ENCODE peak calls at places on chromosomes 3 and 15, in six cellular contexts. L is IMR-90, X is A549, H is GM12878, W is K562, D is HepG2. R is an unnamed sample.

GRCh38 chr3:115624898-115625297 is 1.6 kb downstream of the GAP43 start:
- DNase-seq in L (no peak), X (no peak), H (no peak), W (no peak), D (no peak), R (no peak)

GRCh38 chr3:127953636-127954035 is 38.6 kb downstream of the KBTBD12 start:
- DNase-seq in L (peak), X (no peak), H (no peak), W (no peak), D (no peak), R (no peak)

GRCh38 chr3:107227091-107227490 is 150.1 kb upstream of the CCDC54 start:
- DNase-seq in L (peak), X (no peak), H (no peak), W (no peak), D (no peak), R (no peak)

GRCh38 chr3:178353292-178353814 is 182.9 kb upstream of the KCNMB2 start:
- DNase-seq in L (peak), X (no peak), H (no peak), W (no peak), D (no peak), R (no peak)

GRCh38 chr15:21270474-21270873 is 169.8 kb downstream of the POTEB3 start:
- DNase-seq in L (no peak), X (peak), H (no peak), W (no peak), D (no peak), R (no peak)

GRCh38 chr3:186590580-186591296 is 20.2 kb downstream of the DNAJB11 start:
- DNase-seq in L (no peak), X (no peak), H (no peak), W (peak), D (no peak), R (no peak)

GRCh38 chr15:90710436-90710835 is 6.7 kb upstream of the BLM start:
- DNase-seq in L (no peak), X (peak), H (no peak), W (no peak), D (no peak), R (no peak)

GRCh38 chr3:55244247-55244646 is 242.9 kb downstream of the WNT5A start:
- DNase-seq in L (no peak), X (no peak), H (no peak), W (no peak), D (no peak), R (no peak)

GRCh38 chr3:177754508-177754921 is 557.2 kb upstream of the TBL1XR1 start:
- DNase-seq in L (no peak), X (no peak), H (no peak), W (no peak), D (no peak), R (no peak)

GRCh38 chr15:38389924-38390542 is 63.9 kb upstream of the FAM98B start:
- DNase-seq in L (peak), X (peak), H (peak), W (peak), D (peak), R (peak)

GRCh38 chr3:194134231-194134756 is 1.7 kb upstream of the HES1 start:
- DNase-seq in L (no peak), X (no peak), H (no peak), W (peak), D (no peak), R (peak)

GRCh38 chr15:76335851-76336253 is 721 bp upstream of the ISL2 start:
- DNase-seq in L (no peak), X (no peak), H (no peak), W (peak), D (no peak), R (peak)

GRCh38 chr15:96720656-96721055 is 390.2 kb downstream of the NR2F2 start:
- DNase-seq in L (no peak), X (no peak), H (no peak), W (no peak), D (no peak), R (no peak)

GRCh38 chr15:79562538-79563298 is 130.6 kb downstream of the MINAR1 start:
- DNase-seq in L (no peak), X (no peak), H (no peak), W (no peak), D (no peak), R (no peak)

GRCh38 chr3:10464068-10464434 is 41.3 kb downstream of the ATP2B2 start:
- DNase-seq in L (no peak), X (no peak), H (no peak), W (no peak), D (no peak), R (no peak)

GRCh38 chr3:172982731-172983364 is 158.2 kb downstream of the SPATA16 start:
- DNase-seq in L (no peak), X (peak), H (no peak), W (peak), D (no peak), R (peak)

GRCh38 chr3:126349071-126349470 is 8.1 kb downstream of the KLF15 start:
- DNase-seq in L (no peak), X (no peak), H (no peak), W (no peak), D (no peak), R (no peak)

GRCh38 chr3:23877324-23877980 is 39.3 kb downstream of the NKIRAS1 start:
- DNase-seq in L (peak), X (peak), H (no peak), W (no peak), D (peak), R (no peak)

GRCh38 chr15:96087180-96087886 is 243.2 kb upstream of the NR2F2 start:
- DNase-seq in L (no peak), X (no peak), H (no peak), W (peak), D (no peak), R (no peak)

GRCh38 chr3:126743781-126744180 is 39.7 kb downstream of the CHCHD6 start:
- DNase-seq in L (no peak), X (no peak), H (no peak), W (no peak), D (no peak), R (no peak)

GRCh38 chr3:40071683-40072238 is 237.7 kb upstream of the EIF1B start:
- DNase-seq in L (no peak), X (no peak), H (no peak), W (no peak), D (no peak), R (no peak)

GRCh38 chr3:126848991-126849390 is 133.9 kb upstream of the PLXNA1 start:
- DNase-seq in L (no peak), X (no peak), H (no peak), W (no peak), D (no peak), R (no peak)

GRCh38 chr3:184685646-184686045 is 26.2 kb downstream of the MAGEF1 start:
- DNase-seq in L (no peak), X (no peak), H (no peak), W (no peak), D (no peak), R (no peak)

GRCh38 chr3:53938645-53939044 is 47.0 kb upstream of the SELENOK start:
- DNase-seq in L (peak), X (peak), H (no peak), W (peak), D (peak), R (peak)

GRCh38 chr3:105746226-105746996 is 122.4 kb downstream of the CBLB start:
- DNase-seq in L (no peak), X (peak), H (no peak), W (no peak), D (peak), R (no peak)

DNA sequence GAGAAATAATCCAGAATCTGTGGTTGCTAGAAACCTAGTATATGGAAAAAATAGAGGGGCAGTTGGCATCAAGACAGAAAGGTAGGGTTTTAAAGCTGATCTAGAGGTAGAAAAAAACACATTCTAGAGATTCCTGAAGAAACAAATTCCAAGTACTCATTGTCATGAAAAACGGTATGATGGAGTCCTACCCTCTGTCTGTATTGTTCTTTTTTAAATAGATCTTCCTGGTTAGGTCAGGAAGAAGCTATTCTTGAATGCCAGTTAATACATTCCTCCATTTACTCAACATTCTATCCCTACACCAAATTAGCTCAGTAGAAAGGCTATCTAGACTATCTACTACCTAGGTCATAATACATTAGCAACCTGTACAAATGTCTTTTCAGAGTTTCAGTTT is 364.7 kb downstream of the FHIT start:
- DNase-seq in L (no peak), X (no peak), H (no peak), W (no peak), D (no peak), R (no peak)
- TF ChIP-seq BHLHE40 in L (no peak), X (no peak), H (no peak), W (no peak), D (no peak), R (no peak)

DNA sequence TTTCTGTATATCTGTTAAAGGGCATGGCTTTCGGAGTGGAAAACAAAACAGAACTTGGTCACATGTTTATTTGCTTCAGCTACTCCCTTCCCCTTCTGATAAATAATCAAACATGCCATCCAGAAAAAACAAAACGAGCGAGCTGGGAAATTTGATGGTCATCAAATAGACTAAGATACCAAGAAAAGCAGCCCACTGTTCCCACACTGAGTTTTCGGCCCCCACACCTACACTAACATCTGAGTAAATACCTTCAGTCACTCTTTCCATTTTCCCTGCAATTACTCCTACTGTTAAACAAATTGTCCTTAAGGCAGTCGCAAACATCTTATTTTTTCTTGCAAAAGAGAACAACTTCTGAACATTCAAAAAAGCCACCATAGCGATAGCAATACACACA is 454.6 kb downstream of the FOXP1 start:
- DNase-seq in L (no peak), X (no peak), H (no peak), W (peak), D (no peak), R (no peak)
- TF ChIP-seq BHLHE40 in L (no peak), X (no peak), H (no peak), W (no peak), D (no peak), R (no peak)

DNA sequence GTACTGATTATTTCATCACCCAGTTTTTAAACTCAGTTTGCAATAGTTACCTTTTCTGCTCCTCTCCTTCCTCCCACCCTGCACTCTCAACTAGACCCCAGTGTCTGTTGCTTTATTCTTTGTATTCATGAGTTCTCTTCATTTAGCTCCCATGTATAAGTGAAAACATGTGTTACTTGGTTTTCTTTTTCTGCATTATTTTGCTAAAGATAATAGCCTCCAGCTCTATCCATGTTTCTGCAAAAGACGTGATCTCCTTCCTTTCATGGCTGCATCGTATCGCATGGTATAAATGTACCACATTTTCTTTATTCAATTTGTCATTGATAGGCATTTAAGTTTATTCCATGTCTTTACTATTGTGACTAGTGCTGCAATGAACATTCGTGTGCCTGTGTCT is 79.0 kb downstream of the NAALADL2 start:
- DNase-seq in L (no peak), X (no peak), H (no peak), W (no peak), D (no peak), R (no peak)
- TF ChIP-seq BHLHE40 in L (no peak), X (no peak), H (no peak), W (no peak), D (no peak), R (no peak)

DNA sequence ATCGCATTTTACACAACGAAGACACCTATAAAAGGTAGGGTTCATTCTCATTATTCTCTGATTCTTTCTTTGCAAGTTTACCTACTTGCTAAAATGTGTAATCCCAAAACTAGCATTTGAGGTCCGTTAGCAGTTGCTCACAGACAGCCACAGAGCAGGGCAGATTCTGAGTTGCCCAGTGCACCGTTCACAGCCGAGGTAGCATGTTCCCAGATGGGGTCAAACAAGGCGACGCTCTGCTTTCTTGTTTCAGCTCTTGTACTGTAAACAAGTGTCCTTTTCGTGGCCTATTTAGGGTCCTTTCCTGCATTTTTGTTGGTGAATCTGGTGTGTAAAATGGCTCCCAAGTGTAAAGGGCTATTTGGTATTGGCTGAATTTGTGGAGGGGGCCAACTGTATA is 3.1 kb downstream of the PPP1R2 start:
- DNase-seq in L (no peak), X (no peak), H (no peak), W (no peak), D (no peak), R (no peak)
- TF ChIP-seq BHLHE40 in L (no peak), X (no peak), H (no peak), W (no peak), D (no peak), R (no peak)

DNA sequence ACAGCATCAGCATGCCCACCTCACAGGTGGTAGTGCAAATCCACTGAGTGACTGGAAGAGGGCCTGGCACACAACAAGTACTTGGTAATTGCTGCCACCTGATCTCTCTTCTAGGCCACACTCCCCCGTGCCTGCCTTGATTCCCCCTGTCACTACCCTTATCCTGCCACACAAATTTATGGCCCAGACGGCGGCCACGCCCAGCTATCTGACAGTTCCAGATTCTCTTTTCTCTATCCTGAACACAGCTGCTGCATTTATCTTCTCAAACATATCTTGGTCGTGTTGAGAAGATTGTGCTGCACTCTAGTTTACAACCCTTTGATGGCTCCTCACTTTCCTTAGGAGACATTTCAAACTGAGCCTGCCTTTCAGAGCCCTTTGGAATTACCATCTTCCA is 585.2 kb downstream of the NTRK3 start:
- DNase-seq in L (no peak), X (no peak), H (no peak), W (peak), D (no peak), R (no peak)
- TF ChIP-seq BHLHE40 in L (no peak), X (no peak), H (no peak), W (peak), D (no peak), R (no peak)

R was measured in HEK293T.